ENCODE peak calls at places on chromosome 12, in six cellular contexts. K is NCI-H69; B is mammary epithelial cell; H is T-helper 2 cell; J is activated CD4-positive, alpha-beta T cell treated with anti-CD3 and anti-CD28 coated beads, Interleukin-2, amount 10 ng/mL, durations not matched to agents 7 days and 5 days; V is KG1. G is an unnamed sample.

GRCh38 chr12:76636141-76636692 is 76.6 kb upstream of the OSBPL8 start:
- DNase-seq in K (no peak), B (peak), H (no peak), J (no peak), V (no peak), G (no peak)

GRCh38 chr12:8026282-8026637 is 6.3 kb upstream of the FOXJ2 start:
- DNase-seq in K (no peak), B (no peak), H (no peak), J (no peak), V (no peak), G (no peak)

GRCh38 chr12:4037747-4038312 is 164.6 kb upstream of the PARP11 start:
- DNase-seq in K (peak), B (peak), H (no peak), J (no peak), V (peak), G (peak)

GRCh38 chr12:54439521-54440255 is 20.6 kb upstream of the ITGA5 start:
- DNase-seq in K (peak), B (peak), H (no peak), J (peak), V (peak), G (peak)

GRCh38 chr12:15682826-15683225 is 106.4 kb downstream of the EPS8 start:
- DNase-seq in K (no peak), B (peak), H (no peak), J (no peak), V (no peak), G (peak)

GRCh38 chr12:29726741-29727348 is 56.9 kb downstream of the TMTC1 start:
- DNase-seq in K (no peak), B (no peak), H (no peak), J (no peak), V (no peak), G (no peak)

GRCh38 chr12:104956870-104957301 is 1.2 kb downstream of the SLC41A2 start:
- DNase-seq in K (peak), B (no peak), H (no peak), J (no peak), V (no peak), G (no peak)

GRCh38 chr12:25728196-25728595 is 175.1 kb upstream of the LMNTD1 start:
- DNase-seq in K (no peak), B (no peak), H (no peak), J (no peak), V (no peak), G (no peak)

GRCh38 chr12:16076553-16076952 is 165.4 kb downstream of the DERA start:
- DNase-seq in K (peak), B (peak), H (no peak), J (peak), V (peak), G (no peak)

GRCh38 chr12:52601671-52602070 is 408 bp upstream of the KRT72 start:
- DNase-seq in K (no peak), B (no peak), H (no peak), J (no peak), V (no peak), G (no peak)

GRCh38 chr12:2925322-2925995 is 33.7 kb upstream of the TEAD4 start:
- DNase-seq in K (no peak), B (peak), H (no peak), J (no peak), V (no peak), G (peak)

GRCh38 chr12:46154221-46154975 is 114.4 kb downstream of the SLC38A1 start:
- DNase-seq in K (peak), B (peak), H (no peak), J (no peak), V (no peak), G (peak)

GRCh38 chr12:59321278-59321677 is 274.6 kb upstream of the SLC16A7 start:
- DNase-seq in K (no peak), B (no peak), H (no peak), J (no peak), V (no peak), G (no peak)

GRCh38 chr12:131260970-131261369 is 307.3 kb downstream of the ADGRD1 start:
- DNase-seq in K (no peak), B (no peak), H (no peak), J (no peak), V (no peak), G (no peak)

G was measured in HFFc6.